ENCODE peak calls at places on chromosomes 4 and X, in nine cellular contexts. N is GM12864; Q is amniotic stem cell; Y is sciatic nerve; E is mesenchymal stem cell; T is stimulated activated CD4-positive, alpha-beta T cell treated with anti-CD3 and anti-CD28 coated beads, Interleukin-12 subunit alpha, Interleukin-12 subunit beta, amount 100 ng/mL, for 24 hours; Z is pancreas; U is neural crest cell; K is natural killer cell treated with Interleukin-12 subunit alpha and Interleukin-12 subunit beta and Interleukin-15 and Interleukin-18, amount 100 ng/mL, for 72 hours. D is an unnamed sample.

GRCh38 chr4:2961411-2962098 is 1.7 kb downstream of the NOP14 start:
- DNase-seq in U (no peak), E (peak; percentile 45), T (no peak), N (no peak), Z (no peak), Y (no peak), Q (no peak), K (no peak), D (no peak)

GRCh38 chr4:13219971-13220370 is 264.2 kb downstream of the RAB28 start:
- DNase-seq in E (no peak), T (no peak), Q (no peak), U (no peak), Y (no peak), Z (no peak), K (no peak), N (no peak), D (no peak)

GRCh38 chr4:107478327-107478946 is 241.6 kb downstream of the PAPSS1 start:
- DNase-seq in T (no peak), Z (no peak), Q (no peak), E (no peak), K (no peak), N (no peak), U (no peak), Y (no peak), D (no peak)

GRCh38 chr4:144709793-144710525 is 64.0 kb downstream of the HHIP start:
- DNase-seq in K (no peak), T (no peak), Y (no peak), U (no peak), Q (no peak), N (no peak), Z (no peak), E (no peak), D (no peak)

GRCh38 chr4:133124746-133125145 is 24.3 kb upstream of the PCDH10 start:
- DNase-seq in Q (no peak), N (no peak), Z (no peak), K (no peak), U (no peak), Y (no peak), E (no peak), T (no peak), D (no peak)

GRCh38 chrX:110409925-110410324 is 51.3 kb downstream of the RTL9 start:
- DNase-seq in E (peak; percentile 79), Z (no peak), U (no peak), Y (no peak), Q (peak; percentile 0), T (no peak), K (no peak), N (no peak), D (no peak)

GRCh38 chrX:69163936-69164741 is 1.1 kb downstream of the PJA1 start:
- DNase-seq in U (no peak), K (peak; percentile 68), Q (no peak), N (no peak), E (peak; percentile 19), T (no peak), Y (no peak), Z (peak; percentile 42), D (no peak)

GRCh38 chrX:41692162-41692749 is 3.5 kb downstream of the GPR34 start:
- DNase-seq in K (no peak), U (no peak), Q (no peak), N (no peak), T (no peak), Y (no peak), Z (no peak), E (no peak), D (peak; percentile 55)

GRCh38 chrX:4043951-4044350 is 330.5 kb upstream of the PRKX start:
- DNase-seq in K (no peak), T (no peak), Y (no peak), U (no peak), N (no peak), E (no peak), Q (no peak), Z (no peak), D (no peak)

GRCh38 chrX:150446995-150447394 is 83.9 kb downstream of the MAMLD1 start:
- DNase-seq in N (no peak), T (no peak), Z (no peak), K (no peak), Q (no peak), U (no peak), Y (no peak), E (no peak), D (no peak)

GRCh38 chr4:186108391-186108790 is 3.9 kb downstream of the FAM149A start:
- DNase-seq in Z (no peak), T (no peak), N (no peak), K (no peak), Y (no peak), U (no peak), Q (no peak), E (no peak), D (no peak)

GRCh38 chr4:4752025-4752424 is 107.4 kb upstream of the MSX1 start:
- DNase-seq in Y (no peak), Z (no peak), U (no peak), T (no peak), Q (no peak), K (no peak), E (no peak), N (no peak), D (no peak)

GRCh38 chrX:119093991-119094741 is 21.4 kb downstream of the CT47C1 start:
- DNase-seq in Y (no peak), E (no peak), T (no peak), Z (no peak), Q (no peak), N (no peak), K (no peak), U (no peak), D (no peak)

GRCh38 chrX:70087857-70088256 is 25.6 kb downstream of the OTUD6A start:
- DNase-seq in E (peak; percentile 17), N (no peak), K (no peak), Q (no peak), T (no peak), Z (no peak), Y (no peak), U (no peak), D (peak; percentile 3)

GRCh38 chrX:155959018-155959587 is 38.4 kb upstream of the IL9R start:
- DNase-seq in T (no peak), E (no peak), Z (no peak), K (no peak), Y (no peak), U (no peak), Q (no peak), N (no peak), D (no peak)

GRCh38 chr4:98539299-98539698 is 119.1 kb downstream of the TSPAN5 start:
- DNase-seq in N (no peak), Q (no peak), U (no peak), T (no peak), Z (no peak), E (no peak), Y (no peak), K (no peak), D (no peak)

GRCh38 chrX:120380699-120381098 is 18.8 kb downstream of the ATP1B4 start:
- DNase-seq in T (no peak), U (no peak), K (no peak), Z (no peak), E (peak; percentile 0), N (no peak), Q (no peak), Y (no peak), D (no peak)

GRCh38 chrX:80876877-80877276 is 67.2 kb upstream of the BRWD3 start:
- DNase-seq in Q (no peak), Z (no peak), Y (no peak), K (no peak), U (no peak), E (peak; percentile 25), N (no peak), T (no peak), D (peak; percentile 27)